ENCODE peak calls at places on chromosomes 12 and 14, in seven cellular contexts. One of them, this sample, is unnamed.
A peak's percentile ranks its signal among the peaks of the same experiment; 100 is the strongest.

GRCh38 chr12:111438501-111438900 is 32.8 kb downstream of the SH2B3 start:
- DNase-seq in esophagus squamous epithelium: no peak
- DNase-seq in body of pancreas: no peak
- DNase-seq in uterus: no peak
- DNase-seq in heart left ventricle: peak; percentile 45
- DNase-seq in spleen: peak; percentile 89
- DNase-seq in HepG2: no peak
- DNase-seq in this sample: peak; percentile 66

GRCh38 chr12:71981149-71981548 is 42.5 kb downstream of the TPH2 start:
- DNase-seq in body of pancreas: no peak
- DNase-seq in uterus: no peak
- DNase-seq in esophagus squamous epithelium: no peak
- DNase-seq in HepG2: no peak
- DNase-seq in spleen: no peak
- DNase-seq in heart left ventricle: no peak
- DNase-seq in this sample: no peak

GRCh38 chr12:127903146-127903545 is 363.8 kb upstream of the TMEM132C start:
- DNase-seq in HepG2: no peak
- DNase-seq in uterus: no peak
- DNase-seq in esophagus squamous epithelium: no peak
- DNase-seq in heart left ventricle: no peak
- DNase-seq in body of pancreas: no peak
- DNase-seq in spleen: no peak
- DNase-seq in this sample: no peak

GRCh38 chr12:89708793-89709156 is at the start of gene ATP2B1:
- DNase-seq in spleen: peak; percentile 99
- DNase-seq in uterus: peak; percentile 86
- DNase-seq in heart left ventricle: peak; percentile 92
- DNase-seq in HepG2: peak; percentile 55
- DNase-seq in esophagus squamous epithelium: peak; percentile 37
- DNase-seq in body of pancreas: peak; percentile 89
- DNase-seq in this sample: peak; percentile 88

GRCh38 chr14:22002860-22003284 is 329.3 kb upstream of the OR4E1 start:
- DNase-seq in uterus: no peak
- DNase-seq in esophagus squamous epithelium: no peak
- DNase-seq in HepG2: no peak
- DNase-seq in body of pancreas: no peak
- DNase-seq in spleen: no peak
- DNase-seq in heart left ventricle: no peak
- DNase-seq in this sample: peak; percentile 18

GRCh38 chr12:116759783-116760581 is 21.9 kb downstream of the RNFT2 start:
- DNase-seq in HepG2: no peak
- DNase-seq in spleen: peak; percentile 73
- DNase-seq in heart left ventricle: peak; percentile 20
- DNase-seq in body of pancreas: no peak
- DNase-seq in uterus: no peak
- DNase-seq in esophagus squamous epithelium: no peak
- DNase-seq in this sample: no peak

GRCh38 chr12:69129564-69129963 is 109.8 kb upstream of the CPSF6 start:
- DNase-seq in esophagus squamous epithelium: no peak
- DNase-seq in HepG2: no peak
- DNase-seq in spleen: no peak
- DNase-seq in heart left ventricle: no peak
- DNase-seq in body of pancreas: no peak
- DNase-seq in uterus: no peak
- DNase-seq in this sample: no peak

GRCh38 chr14:68668531-68668930 is 124.3 kb downstream of the ZFP36L1 start:
- DNase-seq in uterus: no peak
- DNase-seq in spleen: no peak
- DNase-seq in body of pancreas: peak; percentile 5
- DNase-seq in esophagus squamous epithelium: no peak
- DNase-seq in heart left ventricle: no peak
- DNase-seq in HepG2: no peak
- DNase-seq in this sample: no peak

GRCh38 chr14:61940669-61941420 is 178.6 kb downstream of the SNAPC1 start:
- DNase-seq in uterus: no peak
- DNase-seq in spleen: no peak
- DNase-seq in esophagus squamous epithelium: no peak
- DNase-seq in body of pancreas: no peak
- DNase-seq in heart left ventricle: no peak
- DNase-seq in HepG2: no peak
- DNase-seq in this sample: peak; percentile 68

GRCh38 chr14:94161979-94162378 is 12.1 kb upstream of the PPP4R4 start:
- DNase-seq in esophagus squamous epithelium: no peak
- DNase-seq in heart left ventricle: no peak
- DNase-seq in body of pancreas: no peak
- DNase-seq in uterus: no peak
- DNase-seq in spleen: no peak
- DNase-seq in HepG2: no peak
- DNase-seq in this sample: no peak

GRCh38 chr14:92615451-92615850 is 101.9 kb downstream of the RIN3 start:
- DNase-seq in heart left ventricle: no peak
- DNase-seq in uterus: no peak
- DNase-seq in HepG2: no peak
- DNase-seq in esophagus squamous epithelium: no peak
- DNase-seq in body of pancreas: no peak
- DNase-seq in spleen: peak; percentile 90
- DNase-seq in this sample: no peak

GRCh38 chr12:119208626-119209061 is 29.9 kb downstream of the HSPB8 start:
- DNase-seq in HepG2: peak; percentile 33
- DNase-seq in body of pancreas: peak; percentile 12
- DNase-seq in spleen: no peak
- DNase-seq in heart left ventricle: peak; percentile 87
- DNase-seq in uterus: peak; percentile 63
- DNase-seq in esophagus squamous epithelium: no peak
- DNase-seq in this sample: peak; percentile 16

GRCh38 chr12:111692575-111693210 is 6.8 kb downstream of the ACAD10 start:
- DNase-seq in uterus: no peak
- DNase-seq in esophagus squamous epithelium: no peak
- DNase-seq in HepG2: no peak
- DNase-seq in spleen: no peak
- DNase-seq in body of pancreas: no peak
- DNase-seq in heart left ventricle: no peak
- DNase-seq in this sample: no peak

GRCh38 chr12:132445884-132446471 is 44.0 kb upstream of the FBRSL1 start:
- DNase-seq in HepG2: no peak
- DNase-seq in spleen: peak; percentile 87
- DNase-seq in body of pancreas: no peak
- DNase-seq in heart left ventricle: no peak
- DNase-seq in esophagus squamous epithelium: no peak
- DNase-seq in uterus: peak; percentile 26
- DNase-seq in this sample: peak; percentile 23

GRCh38 chr12:66025477-66025876 is 105.1 kb downstream of the LLPH start:
- DNase-seq in HepG2: peak; percentile 49
- DNase-seq in heart left ventricle: no peak
- DNase-seq in spleen: no peak
- DNase-seq in body of pancreas: no peak
- DNase-seq in uterus: no peak
- DNase-seq in esophagus squamous epithelium: no peak
- DNase-seq in this sample: no peak

DNA sequence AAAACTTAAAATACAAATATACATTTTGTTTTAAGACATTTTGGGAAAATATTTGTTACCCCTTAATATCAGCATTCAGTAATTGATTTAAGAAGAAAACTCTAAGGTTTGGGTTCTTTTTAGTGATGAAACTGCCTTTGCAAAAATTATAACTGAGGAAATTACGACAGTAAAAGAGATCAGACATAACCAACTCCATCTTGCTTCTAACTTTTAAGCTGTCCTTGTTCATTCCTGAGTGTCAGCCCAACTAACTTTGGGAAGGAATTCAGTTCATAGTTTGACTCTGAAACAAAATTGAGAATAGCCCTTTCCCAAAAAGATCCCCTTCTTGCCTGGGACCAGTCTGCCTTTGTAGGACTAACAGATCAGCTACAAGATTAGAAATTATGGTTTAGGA is 93.0 kb downstream of the TMTC1 start:
- DNase-seq in spleen: no peak
- DNase-seq in HepG2: no peak
- DNase-seq in heart left ventricle: no peak
- DNase-seq in esophagus squamous epithelium: no peak
- DNase-seq in uterus: no peak
- DNase-seq in body of pancreas: no peak
- DNase-seq in this sample: no peak
- H3K27me3 ChIP-seq in spleen: no peaks in the 10 kb centered on the region
- H3K27me3 ChIP-seq in HepG2: no peaks in the 10 kb centered on the region
- H3K27me3 ChIP-seq in heart left ventricle: no peaks in the 10 kb centered on the region
- H3K27me3 ChIP-seq in esophagus squamous epithelium: no peaks in the 10 kb centered on the region
- H3K27me3 ChIP-seq in uterus: no peaks in the 10 kb centered on the region
- H3K27me3 ChIP-seq in body of pancreas: no peaks in the 10 kb centered on the region
- H3K27me3 ChIP-seq in this sample: no peaks in the 10 kb centered on the region

DNA sequence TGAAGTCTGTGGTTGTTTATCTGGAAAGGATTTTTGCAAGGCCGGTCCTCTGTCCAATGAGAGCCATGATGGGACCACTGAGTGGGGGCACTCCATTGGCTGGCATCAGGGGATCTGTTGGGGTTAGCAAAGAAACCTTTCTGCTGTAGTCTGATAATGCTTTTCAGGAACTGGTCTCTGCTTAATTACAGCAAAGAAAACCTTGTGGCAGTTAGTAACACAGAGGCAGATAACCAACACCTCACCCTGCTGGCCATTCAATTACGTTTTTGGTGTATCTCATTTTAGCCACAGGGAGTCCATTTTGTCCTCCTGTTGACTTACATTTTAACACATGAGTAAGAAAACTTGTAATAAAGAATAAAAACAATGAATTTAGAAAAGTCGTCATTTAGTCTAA is 629.3 kb upstream of the MDGA2 start:
- DNase-seq in HepG2: no peak
- DNase-seq in heart left ventricle: no peak
- DNase-seq in uterus: no peak
- DNase-seq in esophagus squamous epithelium: no peak
- DNase-seq in body of pancreas: no peak
- DNase-seq in spleen: no peak
- DNase-seq in this sample: no peak
- TF ChIP-seq CTCF in HepG2: no peak
- TF ChIP-seq CTCF in heart left ventricle: no peak
- TF ChIP-seq CTCF in uterus: no peak
- TF ChIP-seq CTCF in esophagus squamous epithelium: no peak
- TF ChIP-seq CTCF in body of pancreas: no peak
- TF ChIP-seq CTCF in spleen: no peak
- TF ChIP-seq CTCF in this sample: no peak

DNA sequence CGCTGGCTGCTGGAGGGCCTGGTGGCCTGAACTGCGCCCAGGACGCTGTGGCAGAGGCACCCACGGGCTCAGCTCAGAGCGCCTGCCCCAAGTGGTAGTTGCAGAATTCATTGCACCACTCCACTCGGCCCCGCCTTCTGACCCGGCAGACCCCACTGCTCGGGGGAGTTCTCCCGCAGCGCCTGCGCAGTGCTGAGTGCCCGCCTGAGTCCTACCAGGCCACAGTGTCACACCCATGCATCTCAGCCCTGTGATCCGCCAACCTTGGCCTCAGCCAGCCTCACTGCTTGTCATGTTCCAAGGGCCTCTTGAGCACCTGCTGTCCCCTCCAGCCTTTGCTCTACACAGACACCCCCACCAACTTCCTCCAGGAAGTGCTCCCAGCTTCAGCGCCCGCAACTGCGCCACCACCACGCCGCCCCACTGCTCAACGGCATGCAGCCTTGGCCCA is 12.2 kb downstream of the DEGS2 start:
- DNase-seq in esophagus squamous epithelium: no peak
- DNase-seq in spleen: peak; percentile 89
- DNase-seq in uterus: no peak
- DNase-seq in heart left ventricle: no peak
- DNase-seq in HepG2: no peak
- DNase-seq in body of pancreas: no peak
- DNase-seq in this sample: no peak
- TF ChIP-seq POLR2A in esophagus squamous epithelium: no peak
- TF ChIP-seq POLR2A in spleen: no peak
- TF ChIP-seq POLR2A in uterus: no peak
- TF ChIP-seq POLR2A in heart left ventricle: no peak
- TF ChIP-seq POLR2A in HepG2: no peak
- TF ChIP-seq POLR2A in body of pancreas: no peak
- TF ChIP-seq POLR2A in this sample: no peak

DNA sequence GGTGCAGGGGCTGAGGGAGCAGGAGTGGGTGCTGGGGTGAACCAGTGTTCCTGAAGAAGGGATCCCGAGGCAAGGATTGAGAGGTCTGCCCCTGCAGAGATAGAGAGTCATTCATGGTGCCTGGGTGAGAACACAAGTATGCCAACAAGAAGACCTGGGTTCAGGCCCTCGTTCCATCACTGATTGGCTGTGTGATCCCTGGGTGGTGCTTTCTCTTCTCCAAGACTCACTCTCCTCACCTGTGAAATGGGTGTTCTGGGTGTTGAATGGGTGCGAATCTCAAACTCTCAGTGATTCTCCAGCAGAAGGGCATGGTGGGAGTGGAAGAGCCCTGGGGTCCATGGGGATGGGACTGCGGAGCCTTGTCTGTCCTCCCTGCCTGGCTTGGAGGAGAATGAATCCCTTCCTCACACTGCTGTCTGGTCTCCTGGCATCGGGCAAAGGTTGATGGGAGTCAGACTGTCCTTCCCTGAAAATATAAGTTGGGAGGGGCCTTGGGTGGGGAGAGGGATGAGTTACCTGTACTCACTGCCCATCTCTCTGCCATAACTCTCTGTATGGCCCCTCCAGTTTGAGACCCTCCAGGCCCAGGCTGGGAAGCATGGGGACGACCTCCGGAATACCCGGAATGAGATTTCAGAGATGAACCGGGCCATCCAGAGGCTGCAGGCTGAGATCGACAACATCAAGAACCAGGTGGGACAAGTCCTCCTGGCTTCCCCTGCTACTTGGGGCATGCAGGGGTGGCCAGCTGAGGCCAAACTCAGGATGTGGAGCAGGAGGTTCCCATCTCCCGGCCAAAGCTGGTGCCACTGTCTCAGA is 9.6 kb downstream of the KRT7 start:
- DNase-seq in uterus: no peak
- DNase-seq in HepG2: no peak
- DNase-seq in esophagus squamous epithelium: no peak
- DNase-seq in body of pancreas: no peak
- DNase-seq in spleen: peak; percentile 16
- DNase-seq in heart left ventricle: no peak
- DNase-seq in this sample: peak; percentile 87
- H3K27me3 ChIP-seq in uterus: no peaks in the 10 kb centered on the region
- H3K27me3 ChIP-seq in HepG2: peaks cover 39% of the 10 kb centered on the region
- H3K27me3 ChIP-seq in esophagus squamous epithelium: no peaks in the 10 kb centered on the region
- H3K27me3 ChIP-seq in body of pancreas: no peaks in the 10 kb centered on the region
- H3K27me3 ChIP-seq in spleen: no peaks in the 10 kb centered on the region
- H3K27me3 ChIP-seq in heart left ventricle: no peaks in the 10 kb centered on the region
- H3K27me3 ChIP-seq in this sample: no peaks in the 10 kb centered on the region

This sample was measured in thyroid gland.